ENCODE peak calls at places on chromosomes 7 and 10, in seven cellular contexts. B is GM12892, L is erythroblast, X is IMR-90, Y is tibial nerve, P is adrenal gland, A is A549. R is an unnamed sample.

GRCh38 chr10:6234371-6234770 is 31.6 kb downstream of the PFKFB3 start:
- DNase-seq in B (no peak), L (no peak), X (no peak), Y (no peak), P (no peak), A (no peak), R (no peak)

GRCh38 chr10:11018426-11018818 is 750 bp downstream of the CELF2 start:
- DNase-seq in B (no peak), L (no peak), X (no peak), Y (no peak), P (no peak), A (no peak), R (no peak)

GRCh38 chr7:53209129-53209528 is 173.7 kb downstream of the POM121L12 start:
- DNase-seq in B (no peak), L (no peak), X (no peak), Y (no peak), P (no peak), A (no peak), R (no peak)

GRCh38 chr7:110637252-110637651 is 453.7 kb upstream of the LRRN3 start:
- DNase-seq in B (no peak), L (no peak), X (no peak), Y (no peak), P (no peak), A (no peak), R (no peak)

GRCh38 chr10:97321032-97321806 is 2.1 kb downstream of the FRAT1 start:
- DNase-seq in B (no peak), L (peak; percentile 56), X (no peak), Y (peak; percentile 48), P (peak; percentile 50), A (no peak), R (no peak)

GRCh38 chr10:22805304-22805703 is 90.9 kb upstream of the PIP4K2A start:
- DNase-seq in B (no peak), L (peak; percentile 57), X (peak; percentile 58), Y (peak; percentile 38), P (no peak), A (no peak), R (no peak)

GRCh38 chr7:22105550-22105949 is 159.9 kb upstream of the CDCA7L start:
- DNase-seq in B (no peak), L (no peak), X (no peak), Y (no peak), P (no peak), A (no peak), R (no peak)

GRCh38 chr10:17871036-17871435 is 61.9 kb downstream of the MRC1 start:
- DNase-seq in B (no peak), L (no peak), X (no peak), Y (no peak), P (no peak), A (no peak), R (no peak)

GRCh38 chr7:113086431-113086888 is at the start of gene GPR85:
- DNase-seq in B (peak; percentile 33), L (peak; percentile 76), X (peak; percentile 73), Y (peak; percentile 4), P (peak; percentile 31), A (peak; percentile 26), R (peak; percentile 24)

GRCh38 chr7:5420108-5420840 is 3.4 kb downstream of the TNRC18 start:
- DNase-seq in B (no peak), L (no peak), X (no peak), Y (no peak), P (peak; percentile 41), A (no peak), R (no peak)

GRCh38 chr7:53904355-53904754 is 637.8 kb upstream of the VSTM2A start:
- DNase-seq in B (no peak), L (no peak), X (no peak), Y (no peak), P (no peak), A (no peak), R (no peak)

GRCh38 chr7:25659841-25660240 is 431.6 kb upstream of the NPVF start:
- DNase-seq in B (no peak), L (no peak), X (no peak), Y (no peak), P (no peak), A (no peak), R (no peak)

GRCh38 chr7:1700536-1701333 is 30.7 kb downstream of the ELFN1 start:
- DNase-seq in B (no peak), L (no peak), X (no peak), Y (no peak), P (no peak), A (no peak), R (no peak)

GRCh38 chr7:82397846-82398245 is 45.7 kb downstream of the CACNA2D1 start:
- DNase-seq in B (no peak), L (no peak), X (peak; percentile 22), Y (no peak), P (no peak), A (no peak), R (no peak)

GRCh38 chr10:43045631-43046287 is 31.1 kb upstream of the RET start:
- DNase-seq in B (no peak), L (no peak), X (no peak), Y (no peak), P (no peak), A (no peak), R (no peak)

GRCh38 chr7:390761-391410 is 100.9 kb downstream of the FOXL3 start:
- DNase-seq in B (no peak), L (no peak), X (no peak), Y (no peak), P (peak; percentile 13), A (no peak), R (no peak)

GRCh38 chr7:76202666-76203030 is 952 bp downstream of the SRRM3 start:
- DNase-seq in B (no peak), L (no peak), X (no peak), Y (no peak), P (no peak), A (no peak), R (no peak)

GRCh38 chr10:64450312-64450711 is 929.1 kb downstream of the REEP3 start:
- DNase-seq in B (no peak), L (no peak), X (no peak), Y (no peak), P (no peak), A (no peak), R (no peak)

DNA sequence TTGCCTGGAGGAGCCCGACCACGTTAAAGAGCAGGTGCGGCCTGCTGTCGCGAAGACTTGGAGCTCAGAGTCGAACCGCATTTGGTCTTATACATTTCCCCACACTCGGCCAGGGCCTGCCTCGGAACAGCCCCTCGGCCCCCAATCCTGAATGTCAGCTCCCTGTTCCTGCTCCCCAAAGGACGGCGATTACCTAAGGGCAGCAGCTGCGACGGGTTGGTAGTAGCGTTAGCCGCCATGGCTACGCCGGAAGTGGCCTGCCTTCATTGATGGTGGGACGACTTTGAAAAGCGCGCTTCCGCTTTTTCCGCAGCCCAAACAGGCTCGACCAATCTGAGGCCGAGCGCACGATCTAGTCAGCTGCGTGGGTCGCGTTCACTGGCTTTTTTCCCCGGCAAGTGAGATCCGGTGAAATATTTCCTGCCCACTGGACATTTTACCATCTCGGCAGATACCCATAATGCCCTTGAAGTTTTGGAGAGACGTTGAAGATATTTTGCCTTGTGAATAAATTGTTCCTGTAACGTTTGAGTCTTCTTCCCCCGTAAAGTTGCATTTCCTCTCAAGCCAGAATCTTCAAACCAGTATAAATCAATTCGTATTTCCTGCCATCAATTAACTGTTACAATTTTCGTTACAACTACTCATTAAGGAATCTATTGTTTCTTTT is at the start of gene LSM5:
- DNase-seq in B (peak; percentile 38), L (peak; percentile 97), X (peak; percentile 95), Y (peak; percentile 86), P (peak; percentile 93), A (peak; percentile 97), R (peak; percentile 86)
- TF ChIP-seq POLR2A in B (peak; percentile 82), L (peak; percentile 83), X (peak; percentile 48), Y (peak; percentile 30), P (no peak), A (peak; percentile 75), R (no peak)

GRCh38 chr10:102603946-102604345 is 40.3 kb upstream of the TRIM8 start:
- DNase-seq in B (no peak), L (no peak), X (peak; percentile 52), Y (no peak), P (no peak), A (no peak), R (no peak)

GRCh38 chr10:102600816-102601215 is 43.5 kb upstream of the TRIM8 start:
- DNase-seq in B (no peak), L (no peak), X (no peak), Y (no peak), P (no peak), A (no peak), R (no peak)

GRCh38 chr10:102601639-102602038 is 42.6 kb upstream of the TRIM8 start:
- DNase-seq in B (no peak), L (no peak), X (no peak), Y (no peak), P (no peak), A (no peak), R (no peak)

GRCh38 chr10:102604379-102604960 is 39.8 kb upstream of the TRIM8 start:
- DNase-seq in B (no peak), L (no peak), X (peak; percentile 92), Y (no peak), P (peak; percentile 65), A (peak; percentile 76), R (no peak)

GRCh38 chr10:102602272-102603045 is 41.8 kb upstream of the TRIM8 start:
- DNase-seq in B (no peak), L (no peak), X (no peak), Y (peak; percentile 71), P (peak; percentile 59), A (no peak), R (no peak)
- TF ChIP-seq POLR2A in B (no peak), L (no peak), X (no peak), Y (no peak), P (no peak), A (no peak), R (no peak)

DNA sequence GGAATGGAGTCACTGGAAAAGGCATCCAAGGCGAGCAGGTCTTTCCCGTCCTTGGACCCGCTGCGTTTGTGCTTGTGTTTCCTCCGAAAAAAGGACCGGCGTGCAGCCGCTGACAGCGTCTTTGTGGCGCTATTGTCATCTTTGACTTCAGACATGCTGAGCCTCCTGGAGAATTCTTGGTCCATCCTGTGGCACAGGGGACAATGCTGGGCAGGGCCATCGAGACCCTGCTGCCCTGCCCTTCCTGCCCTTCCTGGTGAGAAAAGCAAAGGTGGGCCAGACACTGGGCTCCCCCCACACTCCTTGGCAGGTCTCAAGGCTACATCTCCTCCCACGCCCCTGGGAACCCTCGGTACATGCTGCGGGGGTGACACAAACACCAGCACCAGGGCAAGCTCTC is 120.9 kb downstream of the DLG5 start:
- DNase-seq in B (no peak), L (no peak), X (no peak), Y (no peak), P (no peak), A (no peak), R (no peak)
- TF ChIP-seq POLR2A in B (no peak), L (no peak), X (no peak), Y (no peak), P (no peak), A (no peak), R (no peak)

DNA sequence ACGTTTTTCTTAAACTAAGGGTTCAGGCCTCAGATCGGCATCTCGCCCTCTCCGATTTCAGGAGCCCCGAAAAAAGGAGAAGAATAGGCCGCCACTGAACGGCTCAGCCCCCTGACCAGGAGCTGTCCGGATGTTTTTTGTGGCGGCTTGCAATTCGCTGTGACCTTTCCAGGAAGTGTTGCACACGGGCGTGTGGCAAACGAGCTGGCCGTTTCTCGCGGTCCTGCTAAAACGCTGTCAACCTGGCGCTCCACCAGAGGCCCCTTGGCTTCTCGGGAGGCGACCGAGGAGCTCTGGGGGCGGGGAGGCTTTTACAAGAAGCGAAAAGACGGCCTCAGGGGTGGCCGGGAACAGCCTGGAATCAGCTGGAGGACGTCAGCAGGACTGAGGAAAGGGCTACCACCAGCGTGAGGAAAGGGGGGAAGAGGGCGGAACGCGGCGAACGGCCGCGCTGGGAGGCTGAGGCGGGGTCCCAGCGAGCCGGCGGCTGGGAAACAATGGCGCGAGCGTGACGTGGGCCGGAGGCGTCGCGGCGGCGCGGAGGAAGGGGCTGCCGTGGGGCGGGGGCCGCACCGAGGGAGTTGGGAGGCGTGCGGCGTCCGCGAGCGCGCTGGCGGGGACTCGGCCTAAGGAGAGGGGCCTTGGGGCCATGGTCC is 493 bp downstream of the NT5C2 start:
- DNase-seq in B (peak; percentile 50), L (peak; percentile 86), X (peak; percentile 75), Y (peak; percentile 70), P (peak; percentile 87), A (peak; percentile 80), R (peak; percentile 65)
- TF ChIP-seq POLR2A in B (peak; percentile 53), L (peak; percentile 52), X (no peak), Y (no peak), P (peak; percentile 49), A (no peak), R (peak; percentile 15)

R was measured in breast epithelium.